ENCODE peak calls at places on chromosomes 11 and 22, in five cellular contexts. Y is anterior cingulate cortex; F is stimulated activated CD8-positive, alpha-beta memory T cell treated with anti-CD3 and anti-CD28 coated beads, Interleukin-4, amount 100 ng/mL, for 24 hours; Z is Daoy; U is neuronal stem cell. V is an unnamed sample.

GRCh38 chr22:19430890-19431541 is 517 bp downstream of the HIRA start:
- DNase-seq in Y (no peak), F (no peak), Z (peak; percentile 30), U (peak; percentile 39), V (peak; percentile 11)

GRCh38 chr11:125451400-125452124 is 44.5 kb downstream of the FEZ1 start:
- DNase-seq in Y (peak; percentile 93), F (no peak), Z (peak; percentile 41), U (peak; percentile 76), V (no peak)

GRCh38 chr11:206002-206384 is 1.2 kb downstream of the BET1L start:
- DNase-seq in Y (no peak), F (no peak), Z (peak; percentile 1), U (no peak), V (no peak)

GRCh38 chr11:79667377-79667776 is 226.5 kb upstream of the TENM4 start:
- DNase-seq in Y (no peak), F (no peak), Z (no peak), U (no peak), V (no peak)

GRCh38 chr11:10452211-10452767 is 2.8 kb upstream of the AMPD3 start:
- DNase-seq in Y (peak; percentile 57), F (no peak), Z (no peak), U (no peak), V (no peak)

GRCh38 chr11:27319065-27319464 is 44.0 kb downstream of the CCDC34 start:
- DNase-seq in Y (no peak), F (no peak), Z (peak; percentile 32), U (no peak), V (no peak)

GRCh38 chr22:42357634-42358296 is 74.4 kb downstream of the NFAM1 start:
- DNase-seq in Y (no peak), F (no peak), Z (no peak), U (no peak), V (no peak)

GRCh38 chr22:36406139-36406538 is 18.4 kb upstream of the MYH9 start:
- DNase-seq in Y (no peak), F (no peak), Z (no peak), U (no peak), V (no peak)

GRCh38 chr11:65381721-65382035 is 768 bp downstream of the SLC25A45 start:
- DNase-seq in Y (no peak), F (no peak), Z (no peak), U (no peak), V (peak; percentile 16)

GRCh38 chr11:109150603-109151002 is 271.4 kb upstream of the C11orf87 start:
- DNase-seq in Y (no peak), F (no peak), Z (no peak), U (peak; percentile 12), V (no peak)

GRCh38 chr11:2807276-2807681 is 78.3 kb downstream of the CDKN1C start:
- DNase-seq in Y (peak; percentile 12), F (no peak), Z (peak; percentile 44), U (no peak), V (no peak)

GRCh38 chr11:64040684-64041267 is 5.0 kb downstream of the FLRT1 start:
- DNase-seq in Y (peak; percentile 77), F (no peak), Z (no peak), U (no peak), V (no peak)

GRCh38 chr11:78841451-78842060 is 266.9 kb upstream of the NARS2 start:
- DNase-seq in Y (no peak), F (no peak), Z (peak; percentile 64), U (no peak), V (no peak)

GRCh38 chr11:104462346-104462745 is 298.4 kb upstream of the PDGFD start:
- DNase-seq in Y (no peak), F (no peak), Z (no peak), U (no peak), V (no peak)

GRCh38 chr11:104881117-104881794 is 17.0 kb downstream of the CASP12 start:
- DNase-seq in Y (no peak), F (no peak), Z (no peak), U (no peak), V (no peak)

GRCh38 chr22:48507171-48507570 is 1320.5 kb downstream of the BRD1 start:
- DNase-seq in Y (no peak), F (no peak), Z (no peak), U (no peak), V (no peak)

GRCh38 chr11:119641991-119642745 is 86.8 kb downstream of the NECTIN1 start:
- DNase-seq in Y (no peak), F (no peak), Z (peak; percentile 23), U (no peak), V (no peak)

GRCh38 chr11:3087821-3088800 is 30.9 kb upstream of the CARS1 start:
- DNase-seq in Y (no peak), F (no peak), Z (peak; percentile 72), U (no peak), V (no peak)

GRCh38 chr22:41447435-41448188 is 1.0 kb upstream of the TOB2 start:
- DNase-seq in Y (peak; percentile 70), F (peak; percentile 38), Z (peak; percentile 78), U (peak; percentile 75), V (peak; percentile 52)

GRCh38 chr11:61545341-61545740 is 35.5 kb downstream of the SYT7 start:
- DNase-seq in Y (no peak), F (no peak), Z (no peak), U (no peak), V (no peak)

GRCh38 chr11:134027671-134028070 is 41.2 kb upstream of the JAM3 start:
- DNase-seq in Y (no peak), F (no peak), Z (no peak), U (no peak), V (no peak)

GRCh38 chr11:10930961-10931760 is 73.3 kb upstream of the ZBED5 start:
- DNase-seq in Y (peak; percentile 54), F (no peak), Z (peak; percentile 76), U (peak; percentile 67), V (peak; percentile 28)

GRCh38 chr11:66297610-66298009 is 5.9 kb downstream of the TMEM151A start:
- DNase-seq in Y (no peak), F (no peak), Z (no peak), U (no peak), V (no peak)

GRCh38 chr11:3626250-3626960 is 15.4 kb downstream of the ART5 start:
- DNase-seq in Y (peak; percentile 18), F (no peak), Z (no peak), U (no peak), V (no peak)

GRCh38 chr11:32960553-32961164 is 55.0 kb upstream of the DEPDC7 start:
- DNase-seq in Y (no peak), F (no peak), Z (peak; percentile 12), U (peak; percentile 37), V (no peak)

GRCh38 chr22:36809351-36809750 is 7.5 kb downstream of the PVALB start:
- DNase-seq in Y (no peak), F (no peak), Z (no peak), U (no peak), V (no peak)